ENCODE peak calls at places on chromosomes 16 and 17, in six cellular contexts. One of them, this sample, is unnamed.

GRCh38 chr17:79923974-79924638 is 84.9 kb upstream of the CBX4 start:
- DNase-seq in GM06990: no peak
- DNase-seq in GM13977: peak; percentile 66
- DNase-seq in RWPE1: no peak
- DNase-seq in NAMALWA: peak; percentile 68
- DNase-seq in activated CD4-positive, alpha-beta T cell treated with anti-CD3 and anti-CD28 coated beads for 1 hour: no peak
- DNase-seq in this sample: peak; percentile 94

GRCh38 chr17:61475726-61476125 is 23.5 kb downstream of the TBX4 start:
- DNase-seq in GM06990: no peak
- DNase-seq in GM13977: no peak
- DNase-seq in RWPE1: no peak
- DNase-seq in activated CD4-positive, alpha-beta T cell treated with anti-CD3 and anti-CD28 coated beads for 1 hour: no peak
- DNase-seq in NAMALWA: no peak
- DNase-seq in this sample: peak; percentile 19

GRCh38 chr17:1231456-1231855 is 38.8 kb upstream of the BHLHA9 start:
- DNase-seq in RWPE1: no peak
- DNase-seq in NAMALWA: no peak
- DNase-seq in GM06990: no peak
- DNase-seq in activated CD4-positive, alpha-beta T cell treated with anti-CD3 and anti-CD28 coated beads for 1 hour: no peak
- DNase-seq in GM13977: no peak
- DNase-seq in this sample: no peak

GRCh38 chr16:3760518-3760917 is 43.2 kb upstream of the TRAP1 start:
- DNase-seq in NAMALWA: no peak
- DNase-seq in GM06990: no peak
- DNase-seq in activated CD4-positive, alpha-beta T cell treated with anti-CD3 and anti-CD28 coated beads for 1 hour: no peak
- DNase-seq in GM13977: no peak
- DNase-seq in RWPE1: no peak
- DNase-seq in this sample: no peak

GRCh38 chr16:68760671-68761275 is 23.7 kb downstream of the CDH1 start:
- DNase-seq in GM06990: peak; percentile 76
- DNase-seq in NAMALWA: no peak
- DNase-seq in GM13977: peak; percentile 62
- DNase-seq in RWPE1: peak; percentile 87
- DNase-seq in activated CD4-positive, alpha-beta T cell treated with anti-CD3 and anti-CD28 coated beads for 1 hour: no peak
- DNase-seq in this sample: no peak

GRCh38 chr16:85363881-85364280 is 249.2 kb upstream of the GSE1 start:
- DNase-seq in RWPE1: no peak
- DNase-seq in GM13977: no peak
- DNase-seq in activated CD4-positive, alpha-beta T cell treated with anti-CD3 and anti-CD28 coated beads for 1 hour: no peak
- DNase-seq in NAMALWA: no peak
- DNase-seq in GM06990: no peak
- DNase-seq in this sample: no peak

GRCh38 chr17:19507673-19508326 is 25.9 kb upstream of the SLC47A1 start:
- DNase-seq in GM13977: peak; percentile 87
- DNase-seq in activated CD4-positive, alpha-beta T cell treated with anti-CD3 and anti-CD28 coated beads for 1 hour: peak; percentile 83
- DNase-seq in NAMALWA: peak; percentile 65
- DNase-seq in RWPE1: peak; percentile 89
- DNase-seq in GM06990: peak; percentile 73
- DNase-seq in this sample: peak; percentile 93

GRCh38 chr16:8342276-8342675 is 248.0 kb downstream of the TMEM114 start:
- DNase-seq in GM13977: no peak
- DNase-seq in activated CD4-positive, alpha-beta T cell treated with anti-CD3 and anti-CD28 coated beads for 1 hour: no peak
- DNase-seq in RWPE1: no peak
- DNase-seq in GM06990: no peak
- DNase-seq in NAMALWA: no peak
- DNase-seq in this sample: no peak

GRCh38 chr17:64320613-64321553 is 57.8 kb upstream of the TEX2 start:
- DNase-seq in GM13977: peak; percentile 77
- DNase-seq in activated CD4-positive, alpha-beta T cell treated with anti-CD3 and anti-CD28 coated beads for 1 hour: peak; percentile 36
- DNase-seq in RWPE1: peak; percentile 86
- DNase-seq in NAMALWA: peak; percentile 81
- DNase-seq in GM06990: no peak
- DNase-seq in this sample: peak; percentile 92

GRCh38 chr16:51773491-51773890 is 622.4 kb upstream of the SALL1 start:
- DNase-seq in GM13977: no peak
- DNase-seq in GM06990: no peak
- DNase-seq in RWPE1: no peak
- DNase-seq in NAMALWA: no peak
- DNase-seq in activated CD4-positive, alpha-beta T cell treated with anti-CD3 and anti-CD28 coated beads for 1 hour: no peak
- DNase-seq in this sample: peak; percentile 79

GRCh38 chr17:75352079-75352569 is 53.4 kb downstream of the GRB2 start:
- DNase-seq in NAMALWA: no peak
- DNase-seq in GM13977: no peak
- DNase-seq in GM06990: no peak
- DNase-seq in RWPE1: peak; percentile 38
- DNase-seq in activated CD4-positive, alpha-beta T cell treated with anti-CD3 and anti-CD28 coated beads for 1 hour: no peak
- DNase-seq in this sample: peak; percentile 83

GRCh38 chr16:10530685-10531084 is 49.7 kb downstream of the EMP2 start:
- DNase-seq in activated CD4-positive, alpha-beta T cell treated with anti-CD3 and anti-CD28 coated beads for 1 hour: no peak
- DNase-seq in GM13977: no peak
- DNase-seq in RWPE1: no peak
- DNase-seq in NAMALWA: no peak
- DNase-seq in GM06990: no peak
- DNase-seq in this sample: no peak

GRCh38 chr17:80960797-80961452 is 30.7 kb upstream of the CHMP6 start:
- DNase-seq in activated CD4-positive, alpha-beta T cell treated with anti-CD3 and anti-CD28 coated beads for 1 hour: no peak
- DNase-seq in RWPE1: no peak
- DNase-seq in GM06990: peak; percentile 6
- DNase-seq in GM13977: no peak
- DNase-seq in NAMALWA: no peak
- DNase-seq in this sample: no peak

GRCh38 chr17:55321507-55322064 is 56.8 kb downstream of the HLF start:
- DNase-seq in RWPE1: no peak
- DNase-seq in activated CD4-positive, alpha-beta T cell treated with anti-CD3 and anti-CD28 coated beads for 1 hour: no peak
- DNase-seq in GM13977: no peak
- DNase-seq in GM06990: no peak
- DNase-seq in NAMALWA: no peak
- DNase-seq in this sample: no peak

GRCh38 chr16:55508941-55509920 is at the start of gene LPCAT2:
- DNase-seq in GM06990: peak; percentile 44
- DNase-seq in NAMALWA: no peak
- DNase-seq in RWPE1: peak; percentile 92
- DNase-seq in activated CD4-positive, alpha-beta T cell treated with anti-CD3 and anti-CD28 coated beads for 1 hour: no peak
- DNase-seq in GM13977: peak; percentile 52
- DNase-seq in this sample: peak; percentile 93

GRCh38 chr17:35345926-35346771 is 27.3 kb downstream of the SLFN11 start:
- DNase-seq in NAMALWA: no peak
- DNase-seq in RWPE1: no peak
- DNase-seq in GM06990: no peak
- DNase-seq in GM13977: peak; percentile 9
- DNase-seq in activated CD4-positive, alpha-beta T cell treated with anti-CD3 and anti-CD28 coated beads for 1 hour: no peak
- DNase-seq in this sample: peak; percentile 75

GRCh38 chr17:6701719-6702118 is 11.4 kb downstream of the SLC13A5 start:
- DNase-seq in RWPE1: no peak
- DNase-seq in NAMALWA: peak; percentile 42
- DNase-seq in GM06990: no peak
- DNase-seq in GM13977: peak; percentile 66
- DNase-seq in activated CD4-positive, alpha-beta T cell treated with anti-CD3 and anti-CD28 coated beads for 1 hour: no peak
- DNase-seq in this sample: peak; percentile 87

GRCh38 chr17:47077576-47077975 is 98.5 kb upstream of the RPRML start:
- DNase-seq in RWPE1: peak; percentile 23
- DNase-seq in NAMALWA: no peak
- DNase-seq in GM13977: no peak
- DNase-seq in activated CD4-positive, alpha-beta T cell treated with anti-CD3 and anti-CD28 coated beads for 1 hour: no peak
- DNase-seq in GM06990: no peak
- DNase-seq in this sample: no peak

GRCh38 chr17:83195330-83196087 is 116.1 kb downstream of the METRNL start:
- DNase-seq in NAMALWA: no peak
- DNase-seq in RWPE1: peak; percentile 20
- DNase-seq in GM13977: no peak
- DNase-seq in GM06990: no peak
- DNase-seq in activated CD4-positive, alpha-beta T cell treated with anti-CD3 and anti-CD28 coated beads for 1 hour: no peak
- DNase-seq in this sample: no peak

GRCh38 chr17:58577696-58578095 is 63.3 kb upstream of the MTMR4 start:
- DNase-seq in GM13977: peak; percentile 53
- DNase-seq in RWPE1: peak; percentile 40
- DNase-seq in NAMALWA: peak; percentile 70
- DNase-seq in activated CD4-positive, alpha-beta T cell treated with anti-CD3 and anti-CD28 coated beads for 1 hour: peak; percentile 17
- DNase-seq in GM06990: peak; percentile 15
- DNase-seq in this sample: peak; percentile 64

GRCh38 chr17:81365148-81365600 is 30.1 kb upstream of the BAHCC1 start:
- DNase-seq in activated CD4-positive, alpha-beta T cell treated with anti-CD3 and anti-CD28 coated beads for 1 hour: no peak
- DNase-seq in GM06990: no peak
- DNase-seq in RWPE1: peak; percentile 73
- DNase-seq in NAMALWA: no peak
- DNase-seq in GM13977: no peak
- DNase-seq in this sample: peak; percentile 82

GRCh38 chr17:66547170-66547865 is 244.9 kb downstream of the PRKCA start:
- DNase-seq in NAMALWA: no peak
- DNase-seq in RWPE1: no peak
- DNase-seq in GM06990: no peak
- DNase-seq in activated CD4-positive, alpha-beta T cell treated with anti-CD3 and anti-CD28 coated beads for 1 hour: no peak
- DNase-seq in GM13977: no peak
- DNase-seq in this sample: no peak

GRCh38 chr17:21299981-21300600 is 15.6 kb downstream of the MAP2K3 start:
- DNase-seq in GM13977: peak; percentile 15
- DNase-seq in RWPE1: no peak
- DNase-seq in NAMALWA: no peak
- DNase-seq in GM06990: no peak
- DNase-seq in activated CD4-positive, alpha-beta T cell treated with anti-CD3 and anti-CD28 coated beads for 1 hour: no peak
- DNase-seq in this sample: no peak

GRCh38 chr17:81306491-81306890 is 11.4 kb upstream of the SLC38A10 start:
- DNase-seq in activated CD4-positive, alpha-beta T cell treated with anti-CD3 and anti-CD28 coated beads for 1 hour: no peak
- DNase-seq in RWPE1: no peak
- DNase-seq in GM06990: no peak
- DNase-seq in GM13977: no peak
- DNase-seq in NAMALWA: no peak
- DNase-seq in this sample: no peak

GRCh38 chr16:66223176-66223780 is 143.2 kb upstream of the CDH5 start:
- DNase-seq in NAMALWA: no peak
- DNase-seq in RWPE1: no peak
- DNase-seq in GM13977: no peak
- DNase-seq in activated CD4-positive, alpha-beta T cell treated with anti-CD3 and anti-CD28 coated beads for 1 hour: no peak
- DNase-seq in GM06990: no peak
- DNase-seq in this sample: no peak

GRCh38 chr17:64084086-64084939 is 45.6 kb downstream of the ERN1 start:
- DNase-seq in RWPE1: no peak
- DNase-seq in NAMALWA: no peak
- DNase-seq in activated CD4-positive, alpha-beta T cell treated with anti-CD3 and anti-CD28 coated beads for 1 hour: no peak
- DNase-seq in GM06990: no peak
- DNase-seq in GM13977: no peak
- DNase-seq in this sample: peak; percentile 64

GRCh38 chr17:74280093-74280513 is 6.1 kb downstream of the DNAI2 start:
- DNase-seq in GM06990: peak; percentile 43
- DNase-seq in RWPE1: no peak
- DNase-seq in NAMALWA: no peak
- DNase-seq in activated CD4-positive, alpha-beta T cell treated with anti-CD3 and anti-CD28 coated beads for 1 hour: peak; percentile 30
- DNase-seq in GM13977: peak; percentile 79
- DNase-seq in this sample: no peak

GRCh38 chr17:64180674-64181073 is 50.7 kb upstream of the ERN1 start:
- DNase-seq in GM13977: no peak
- DNase-seq in RWPE1: no peak
- DNase-seq in NAMALWA: no peak
- DNase-seq in GM06990: no peak
- DNase-seq in activated CD4-positive, alpha-beta T cell treated with anti-CD3 and anti-CD28 coated beads for 1 hour: no peak
- DNase-seq in this sample: no peak

GRCh38 chr16:84919751-84920150 is 91.6 kb downstream of the ZDHHC7 start:
- DNase-seq in GM06990: no peak
- DNase-seq in GM13977: no peak
- DNase-seq in RWPE1: no peak
- DNase-seq in NAMALWA: no peak
- DNase-seq in activated CD4-positive, alpha-beta T cell treated with anti-CD3 and anti-CD28 coated beads for 1 hour: no peak
- DNase-seq in this sample: no peak

GRCh38 chr17:20116683-20117309 is 107.6 kb downstream of the SPECC1 start:
- DNase-seq in activated CD4-positive, alpha-beta T cell treated with anti-CD3 and anti-CD28 coated beads for 1 hour: peak; percentile 15
- DNase-seq in GM06990: no peak
- DNase-seq in GM13977: peak; percentile 55
- DNase-seq in NAMALWA: peak; percentile 54
- DNase-seq in RWPE1: peak; percentile 30
- DNase-seq in this sample: peak; percentile 61

GRCh38 chr17:64774888-64775600 is 112.9 kb upstream of the SMURF2 start:
- DNase-seq in NAMALWA: no peak
- DNase-seq in activated CD4-positive, alpha-beta T cell treated with anti-CD3 and anti-CD28 coated beads for 1 hour: no peak
- DNase-seq in GM13977: no peak
- DNase-seq in GM06990: no peak
- DNase-seq in RWPE1: no peak
- DNase-seq in this sample: no peak

GRCh38 chr17:40564883-40565744 is at the start of gene CCR7:
- DNase-seq in RWPE1: no peak
- DNase-seq in activated CD4-positive, alpha-beta T cell treated with anti-CD3 and anti-CD28 coated beads for 1 hour: peak; percentile 81
- DNase-seq in NAMALWA: no peak
- DNase-seq in GM06990: peak; percentile 81
- DNase-seq in GM13977: peak; percentile 48
- DNase-seq in this sample: peak; percentile 38

GRCh38 chr16:84724619-84725307 is 25.0 kb downstream of the USP10 start:
- DNase-seq in activated CD4-positive, alpha-beta T cell treated with anti-CD3 and anti-CD28 coated beads for 1 hour: no peak
- DNase-seq in GM06990: no peak
- DNase-seq in RWPE1: no peak
- DNase-seq in NAMALWA: peak; percentile 59
- DNase-seq in GM13977: peak; percentile 25
- DNase-seq in this sample: no peak

This sample was measured in H9.